ENCODE peak calls at places on chromosomes 13 and 19, in ten cellular contexts. A is heart left ventricle, Z is tibial nerve, K is upper lobe of left lung, U is K562, E is H54, I is ovary, D is stomach, N is sigmoid colon, L is H1. F is an unnamed sample.

GRCh38 chr19:39438270-39438934 is 2.7 kb upstream of the RPS16 start:
- DNase-seq in I (no peak), N (no peak), K (no peak), E (no peak), D (no peak), A (no peak), Z (no peak), U (no peak), L (no peak), F (no peak)

GRCh38 chr13:95494082-95494681 is 58.3 kb upstream of the CLDN10 start:
- DNase-seq in N (no peak), U (peak; percentile 32), Z (no peak), K (no peak), I (no peak), L (no peak), A (no peak), D (no peak), E (peak; percentile 38), F (no peak)

GRCh38 chr13:51806571-51806970 is 2.6 kb upstream of the DHRS12 start:
- DNase-seq in E (no peak), L (no peak), D (peak; percentile 56), I (no peak), Z (no peak), N (no peak), K (no peak), U (no peak), A (no peak), F (no peak)

GRCh38 chr13:91817250-91817649 is 418.8 kb downstream of the GPC5 start:
- DNase-seq in E (no peak), L (no peak), Z (no peak), D (no peak), U (peak; percentile 7), I (no peak), N (no peak), K (no peak), A (no peak), F (no peak)

GRCh38 chr13:25904830-25905229 is 147.0 kb downstream of the SHISA2 start:
- DNase-seq in Z (no peak), U (no peak), L (no peak), D (no peak), A (no peak), I (no peak), E (no peak), N (no peak), K (peak; percentile 63), F (no peak)

GRCh38 chr19:48624791-48625723 is 5.8 kb downstream of the SPHK2 start:
- DNase-seq in U (no peak), N (peak; percentile 69), L (no peak), D (no peak), Z (no peak), E (no peak), A (peak; percentile 39), I (peak; percentile 64), K (no peak), F (peak; percentile 65)

GRCh38 chr13:28607187-28607955 is 51.6 kb upstream of the POMP start:
- DNase-seq in L (no peak), D (no peak), N (no peak), I (no peak), U (no peak), K (no peak), A (no peak), E (no peak), Z (no peak), F (no peak)

GRCh38 chr19:44142014-44142523 is 715 bp downstream of the ZNF234 start:
- DNase-seq in E (no peak), U (peak; percentile 22), L (no peak), D (no peak), A (peak; percentile 26), I (no peak), K (no peak), N (no peak), Z (no peak), F (no peak)

GRCh38 chr13:111861766-111862366 is 205.1 kb upstream of the SOX1 start:
- DNase-seq in D (no peak), Z (no peak), L (no peak), A (no peak), E (no peak), I (no peak), N (no peak), K (no peak), U (no peak), F (no peak)

GRCh38 chr13:102214956-102215355 is 186.9 kb downstream of the FGF14 start:
- DNase-seq in U (no peak), E (no peak), K (no peak), D (no peak), L (no peak), A (no peak), I (no peak), Z (no peak), N (no peak), F (no peak)

GRCh38 chr13:102212729-102213128 is 189.1 kb downstream of the FGF14 start:
- DNase-seq in D (no peak), K (no peak), N (no peak), A (no peak), I (no peak), Z (no peak), L (no peak), U (no peak), E (no peak), F (no peak)
- TF ChIP-seq POLR2A in D (no peak), K (no peak), N (no peak), A (no peak), I (no peak), Z (no peak), L (no peak), U (no peak), E (no peak), F (no peak)

DNA sequence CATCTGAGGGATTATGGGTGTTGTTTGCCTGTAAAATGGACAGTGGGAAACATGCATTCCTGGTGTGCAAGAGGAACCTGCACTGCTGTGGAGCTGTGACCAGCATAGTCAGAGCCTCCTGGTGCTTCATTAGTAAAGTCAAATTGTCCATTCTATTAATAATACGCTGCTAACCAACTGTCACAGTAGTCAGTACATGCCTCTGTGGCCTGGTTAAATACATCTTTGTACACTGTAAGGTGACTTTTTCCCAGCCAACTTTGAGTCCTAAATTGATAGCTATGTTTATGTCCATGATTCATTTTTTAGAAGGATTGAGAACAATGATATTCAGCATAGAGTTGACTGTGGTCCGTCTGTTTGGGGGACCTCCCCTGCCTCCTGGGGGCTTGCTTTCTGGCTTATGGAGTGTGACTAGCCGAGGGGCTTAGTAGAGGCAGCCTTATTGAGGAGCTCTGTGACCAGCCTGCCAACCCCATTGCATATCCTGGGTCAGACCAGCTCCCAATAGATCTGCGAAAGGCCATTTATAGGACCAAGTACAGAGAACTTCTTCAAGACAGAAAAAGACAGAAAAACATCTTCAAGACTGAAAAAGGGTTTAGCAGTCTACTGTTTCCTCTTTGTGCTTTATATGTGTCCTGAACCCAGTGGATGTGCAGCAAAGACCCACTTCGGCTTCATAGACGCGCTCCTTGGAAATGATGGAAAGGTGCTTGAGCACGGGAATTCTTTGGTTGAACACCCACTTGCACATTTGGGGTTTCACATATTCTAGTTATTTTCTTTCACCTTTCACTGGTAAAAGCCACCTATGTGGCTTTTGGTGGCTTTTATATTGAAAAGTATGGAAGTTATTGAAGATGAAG is 4.3 kb downstream of the GPR183 start:
- DNase-seq in U (no peak), N (no peak), Z (no peak), K (no peak), E (no peak), L (no peak), A (no peak), I (no peak), D (no peak), F (no peak)
- TF ChIP-seq POLR2A in U (no peak), N (no peak), Z (no peak), K (no peak), E (no peak), L (no peak), A (no peak), I (no peak), D (no peak), F (no peak)

GRCh38 chr13:30418886-30419459 is 3.3 kb upstream of the UBE2L5 start:
- DNase-seq in K (no peak), D (no peak), Z (no peak), I (no peak), E (no peak), U (no peak), N (peak; percentile 84), A (no peak), L (no peak), F (no peak)

GRCh38 chr13:30423891-30424290 is 1.6 kb downstream of the UBE2L5 start:
- DNase-seq in D (no peak), A (no peak), K (no peak), Z (no peak), I (no peak), E (no peak), L (no peak), U (no peak), N (no peak), F (no peak)

GRCh38 chr13:30418075-30418715 is 4.1 kb upstream of the UBE2L5 start:
- DNase-seq in A (no peak), D (no peak), K (no peak), N (no peak), Z (no peak), E (no peak), I (no peak), U (no peak), L (no peak), F (no peak)

GRCh38 chr13:30422056-30422914 is at the start of gene UBE2L5:
- DNase-seq in A (peak; percentile 85), U (peak; percentile 65), N (peak; percentile 94), E (no peak), Z (peak; percentile 61), D (peak; percentile 82), K (peak; percentile 96), I (peak; percentile 85), L (no peak), F (peak; percentile 89)

DNA sequence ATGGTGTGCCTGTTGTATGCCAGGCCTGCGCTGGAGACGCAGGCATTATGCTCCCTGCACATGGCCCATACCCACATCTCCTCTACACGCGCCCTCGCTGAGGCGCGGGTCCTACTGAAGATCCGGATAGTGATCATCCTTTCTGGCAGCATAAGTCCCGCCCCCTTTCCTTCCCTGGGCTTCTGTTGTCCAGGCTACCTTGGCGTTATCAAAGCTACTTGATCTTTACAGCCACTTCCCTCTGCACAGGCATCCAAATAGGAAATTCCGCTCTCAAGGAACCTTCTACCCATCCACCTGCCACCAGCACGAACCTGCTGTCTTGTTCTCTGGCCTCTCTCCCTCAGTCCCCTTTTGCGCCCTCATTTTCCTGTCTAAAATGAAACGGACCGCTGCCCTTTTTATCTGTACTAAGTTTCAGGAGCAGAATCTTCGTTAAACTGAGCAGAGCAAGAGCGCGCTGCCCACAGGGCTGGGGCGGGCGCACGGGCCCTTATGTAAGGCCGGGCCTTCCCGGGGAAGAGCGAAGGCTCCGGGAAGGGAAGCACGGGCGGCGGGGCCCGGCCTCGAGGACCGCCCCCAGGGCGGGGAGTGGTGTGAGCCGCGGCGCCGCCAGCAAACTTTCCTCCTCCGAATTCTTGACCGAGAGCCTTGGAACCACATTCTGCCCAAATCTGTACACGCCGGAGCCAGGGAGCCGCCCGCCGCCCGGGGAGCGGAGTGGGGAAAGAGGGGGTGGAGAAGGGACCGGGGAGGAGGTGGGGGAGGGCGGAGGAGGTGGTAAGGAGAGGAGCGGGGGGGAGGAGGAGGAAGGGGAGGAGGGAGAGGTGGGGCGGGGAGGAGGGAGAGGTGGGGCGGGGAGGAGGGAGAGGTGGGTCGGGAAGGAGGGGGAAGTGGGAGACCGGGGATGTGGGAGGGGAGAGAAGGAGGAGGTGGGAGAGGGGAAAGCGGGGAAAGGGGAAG is 919 bp upstream of the UBE2L5 start:
- DNase-seq in E (peak; percentile 50), A (peak; percentile 92), I (peak; percentile 86), N (peak; percentile 97), L (no peak), K (peak; percentile 95), D (peak; percentile 82), Z (peak; percentile 76), U (peak; percentile 54), F (peak; percentile 88)
- TF ChIP-seq POLR2A in E (no peak), A (no peak), I (peak; percentile 67), N (peak; percentile 90), L (no peak), K (no peak), D (no peak), Z (peak; percentile 43), U (no peak), F (peak; percentile 75)

GRCh38 chr19:7348587-7349230 is at the start of gene ARHGEF18:
- DNase-seq in Z (no peak), D (no peak), L (no peak), K (peak; percentile 45), I (no peak), E (no peak), U (no peak), N (peak; percentile 61), A (no peak), F (peak; percentile 34)
- TF ChIP-seq POLR2A in Z (no peak), D (no peak), L (no peak), K (no peak), I (no peak), E (no peak), U (no peak), N (no peak), A (no peak), F (no peak)